ENCODE peak calls at places on chromosomes 6 and 20, in nine cellular contexts. C is neural crest cell, X is NCI-H1417, Z is astrocyte of the spinal cord, L is EL, P is AG20443, K is hippocampal formation, U is BJ, E is NCI-H1436. M is an unnamed sample.

GRCh38 chr20:8796088-8796665 is 272.7 kb upstream of the PLCB4 start:
- DNase-seq in L (no peak), Z (peak), U (no peak), C (no peak), X (no peak), P (peak), K (no peak), E (no peak), M (no peak)

GRCh38 chr6:47096233-47096887 is 54.2 kb upstream of the ADGRF1 start:
- DNase-seq in C (no peak), K (no peak), E (no peak), X (no peak), P (no peak), L (peak), Z (no peak), U (no peak), M (no peak)

GRCh38 chr6:109237082-109237985 is 142.0 kb downstream of the CEP57L1 start:
- DNase-seq in Z (no peak), U (no peak), P (peak), K (no peak), E (no peak), X (no peak), C (no peak), L (peak), M (no peak)

GRCh38 chr6:147283460-147283859 is 79.2 kb downstream of the STXBP5 start:
- DNase-seq in K (no peak), U (no peak), C (no peak), X (no peak), P (no peak), E (no peak), Z (peak), L (peak), M (no peak)

GRCh38 chr20:13515291-13515690 is 123.4 kb downstream of the TASP1 start:
- DNase-seq in X (no peak), P (peak), U (no peak), C (no peak), L (no peak), K (no peak), Z (no peak), E (no peak), M (no peak)

GRCh38 chr6:166952567-166953464 is 3.5 kb downstream of the RNASET2 start:
- DNase-seq in P (no peak), Z (no peak), E (no peak), X (no peak), L (no peak), C (no peak), U (no peak), K (no peak), M (no peak)

GRCh38 chr6:113848280-113848679 is 8.9 kb upstream of the MARCKS start:
- DNase-seq in U (no peak), C (no peak), X (no peak), L (no peak), K (no peak), Z (no peak), P (no peak), E (no peak), M (no peak)

GRCh38 chr20:21586682-21587081 is 72.8 kb upstream of the NKX2-2 start:
- DNase-seq in K (no peak), X (no peak), U (no peak), Z (no peak), L (no peak), P (no peak), E (no peak), C (no peak), M (no peak)

GRCh38 chr6:37495199-37495913 is 4.3 kb downstream of the CCDC167 start:
- DNase-seq in L (no peak), E (peak), X (peak), C (no peak), P (no peak), K (no peak), U (no peak), Z (no peak), M (no peak)

GRCh38 chr20:18739785-18740184 is 73.8 kb upstream of the SCP2D1 start:
- DNase-seq in K (no peak), E (peak), U (peak), X (no peak), C (no peak), Z (peak), P (peak), L (peak), M (no peak)

GRCh38 chr20:20480689-20481088 is 112.8 kb downstream of the INSM1 start:
- DNase-seq in P (peak), C (no peak), E (no peak), X (no peak), Z (peak), U (no peak), L (peak), K (no peak), M (no peak)

GRCh38 chr6:56529594-56530191 is 113.0 kb downstream of the DST start:
- DNase-seq in C (no peak), Z (no peak), E (no peak), U (no peak), P (no peak), X (no peak), K (no peak), L (peak), M (no peak)

GRCh38 chr6:53546256-53546655 is 1.4 kb upstream of the GCLC start:
- DNase-seq in C (no peak), K (no peak), L (peak), E (no peak), P (no peak), U (no peak), Z (no peak), X (no peak), M (no peak)

GRCh38 chr6:89146748-89147715 is 1.2 kb downstream of the PM20D2 start:
- DNase-seq in E (no peak), X (no peak), Z (peak), P (peak), U (no peak), C (no peak), K (no peak), L (peak), M (no peak)

GRCh38 chr6:11761744-11762620 is 16.6 kb downstream of the ADTRP start:
- DNase-seq in Z (no peak), P (no peak), K (no peak), U (no peak), C (no peak), E (no peak), X (no peak), L (peak), M (no peak)

M was measured in hypothalamus.